ENCODE peak calls at places on chromosomes 3 and 15, in four cellular contexts. I is fibroblast of lung, M is vagina, O is Panc1. V is an unnamed sample.

GRCh38 chr3:133697960-133698359 is 36.2 kb upstream of the TOPBP1 start:
- DNase-seq in O (no peak), I (no peak), M (no peak), V (no peak)

GRCh38 chr3:7573330-7573729 is 712.4 kb downstream of the GRM7 start:
- DNase-seq in M (no peak), O (no peak), I (peak; percentile 50), V (no peak)

GRCh38 chr3:16498130-16498890 is 15.2 kb downstream of the RFTN1 start:
- DNase-seq in I (no peak), M (no peak), O (no peak), V (no peak)

GRCh38 chr15:96818861-96819260 is 488.4 kb downstream of the NR2F2 start:
- DNase-seq in I (no peak), O (no peak), M (no peak), V (no peak)

GRCh38 chr15:38690737-38691332 is 126.2 kb upstream of the RASGRP1 start:
- DNase-seq in I (peak; percentile 51), M (no peak), O (no peak), V (peak; percentile 69)

GRCh38 chr3:187767266-187768032 is 22.2 kb upstream of the BCL6 start:
- DNase-seq in O (no peak), I (peak; percentile 94), M (no peak), V (peak; percentile 47)

GRCh38 chr3:132543016-132543739 is 53.9 kb upstream of the ACKR4 start:
- DNase-seq in M (no peak), I (peak; percentile 98), O (peak; percentile 59), V (peak; percentile 68)

GRCh38 chr3:67863869-67864268 is 209.5 kb upstream of the SUCLG2 start:
- DNase-seq in M (no peak), O (no peak), I (no peak), V (peak; percentile 4)

GRCh38 chr15:29278436-29279099 is 8.9 kb upstream of the NSMCE3 start:
- DNase-seq in I (peak; percentile 95), O (no peak), M (no peak), V (peak; percentile 74)

GRCh38 chr3:156388469-156389150 is 166.3 kb downstream of the SSR3 start:
- DNase-seq in M (no peak), O (no peak), I (peak; percentile 99), V (peak; percentile 55)

GRCh38 chr3:39315420-39315819 is 14.1 kb upstream of the CCR8 start:
- DNase-seq in I (no peak), O (no peak), M (no peak), V (no peak)

GRCh38 chr3:96814581-96815567 is at the start of gene EPHA6:
- DNase-seq in I (peak; percentile 3), M (peak; percentile 83), O (no peak), V (no peak)

GRCh38 chr3:9778102-9778501 is 8.4 kb upstream of the CAMK1 start:
- DNase-seq in I (peak; percentile 76), M (no peak), O (no peak), V (peak; percentile 43)

GRCh38 chr3:1262246-1262645 is 169.4 kb downstream of the CNTN6 start:
- DNase-seq in O (no peak), M (no peak), I (no peak), V (no peak)

GRCh38 chr3:114789803-114790202 is 357.3 kb downstream of the ZBTB20 start:
- DNase-seq in O (no peak), M (no peak), I (no peak), V (no peak)

GRCh38 chr3:69339766-69340165 is 46.1 kb downstream of the FRMD4B start:
- DNase-seq in M (peak; percentile 74), O (no peak), I (no peak), V (no peak)

GRCh38 chr15:64813075-64813474 is 12.4 kb downstream of the PIF1 start:
- DNase-seq in O (no peak), I (peak; percentile 29), M (no peak), V (peak; percentile 3)

GRCh38 chr3:1275495-1275894 is 182.7 kb downstream of the CNTN6 start:
- DNase-seq in I (no peak), O (no peak), M (no peak), V (peak; percentile 18)

GRCh38 chr15:39230205-39230916 is 350.5 kb upstream of the THBS1 start:
- DNase-seq in I (no peak), O (no peak), M (no peak), V (peak; percentile 40)

GRCh38 chr3:151156618-151157216 is 46.3 kb downstream of the GPR171 start:
- DNase-seq in M (no peak), I (peak; percentile 61), O (peak; percentile 36), V (peak; percentile 43)
- TF ChIP-seq CTCF in M (no peak), I (peak; percentile 65), O (peak; percentile 84), V (peak; percentile 64)

GRCh38 chr15:52292780-52293392 is 2.7 kb downstream of the MYO5C start:
- DNase-seq in O (no peak), M (no peak), I (no peak), V (no peak)

GRCh38 chr15:52290800-52291199 is 4.8 kb downstream of the MYO5C start:
- DNase-seq in M (no peak), I (no peak), O (no peak), V (no peak)

GRCh38 chr15:52295421-52295991 is at the start of gene MYO5C:
- DNase-seq in O (no peak), I (peak; percentile 43), M (no peak), V (no peak)

GRCh38 chr15:52291204-52291603 is 4.4 kb downstream of the MYO5C start:
- DNase-seq in M (peak; percentile 52), I (no peak), O (no peak), V (no peak)

GRCh38 chr15:52294881-52295420 is 653 bp downstream of the MYO5C start:
- DNase-seq in I (no peak), O (no peak), M (no peak), V (no peak)
- H3K27ac ChIP-seq in I (no peak overlapping the region), O (peak overlapping the region; percentile 74), M (peak overlapping the region; percentile 80), V (no peak overlapping the region)

DNA sequence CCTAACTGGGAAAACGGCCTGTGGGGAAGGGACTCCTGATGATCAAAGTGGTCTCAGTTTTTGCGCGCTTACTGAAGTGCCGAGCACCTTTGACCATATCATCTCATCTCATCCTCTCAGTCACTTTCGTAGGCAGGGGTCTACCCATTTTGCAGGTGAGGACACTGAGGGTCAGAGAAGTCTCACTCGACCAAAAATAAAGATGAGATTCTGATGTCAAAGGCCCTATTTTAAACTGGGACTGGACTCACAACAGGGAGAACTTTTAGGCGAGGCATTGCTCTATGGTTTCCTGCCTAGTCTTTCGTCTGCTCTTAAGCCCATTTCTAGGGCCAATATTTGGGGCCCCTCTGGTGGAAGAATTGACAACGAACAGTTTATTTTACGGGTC is 830 bp downstream of the SLC6A11 start:
- DNase-seq in I (no peak), O (no peak), M (no peak), V (no peak)
- H3K4me3 ChIP-seq in I (no peak overlapping the region), O (no peak overlapping the region), M (no peak overlapping the region), V (no peak overlapping the region)

GRCh38 chr3:108459225-108459624 is 51.2 kb downstream of the MYH15 start:
- DNase-seq in O (no peak), I (no peak), M (no peak), V (no peak)

GRCh38 chr3:108468577-108468976 is 41.8 kb downstream of the MYH15 start:
- DNase-seq in I (no peak), M (no peak), O (no peak), V (no peak)

GRCh38 chr3:108461641-108462040 is 48.8 kb downstream of the MYH15 start:
- DNase-seq in M (no peak), I (no peak), O (no peak), V (no peak)

DNA sequence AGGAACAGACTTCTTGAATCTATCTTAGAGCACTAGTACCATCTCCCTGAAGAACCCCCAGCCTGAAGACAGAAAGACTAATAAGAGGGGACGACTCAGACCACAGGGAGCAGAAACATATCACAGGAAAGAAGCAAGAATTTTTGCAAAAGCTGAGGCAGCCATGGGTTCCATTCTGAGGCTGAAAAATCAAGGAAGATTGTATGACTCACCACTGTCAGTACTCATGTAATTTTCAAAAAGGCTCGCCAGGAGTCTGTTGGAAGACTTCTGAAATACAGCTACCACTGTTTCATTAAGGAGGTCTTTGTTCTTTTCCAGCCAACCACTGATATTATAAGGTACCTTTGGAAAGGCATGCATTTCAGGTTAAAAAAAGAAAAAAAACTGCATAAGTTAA is 47.5 kb downstream of the MYH15 start:
- DNase-seq in M (no peak), I (peak; percentile 60), O (no peak), V (peak; percentile 31)
- TF ChIP-seq CTCF in M (no peak), I (no peak), O (no peak), V (peak; percentile 4)

DNA sequence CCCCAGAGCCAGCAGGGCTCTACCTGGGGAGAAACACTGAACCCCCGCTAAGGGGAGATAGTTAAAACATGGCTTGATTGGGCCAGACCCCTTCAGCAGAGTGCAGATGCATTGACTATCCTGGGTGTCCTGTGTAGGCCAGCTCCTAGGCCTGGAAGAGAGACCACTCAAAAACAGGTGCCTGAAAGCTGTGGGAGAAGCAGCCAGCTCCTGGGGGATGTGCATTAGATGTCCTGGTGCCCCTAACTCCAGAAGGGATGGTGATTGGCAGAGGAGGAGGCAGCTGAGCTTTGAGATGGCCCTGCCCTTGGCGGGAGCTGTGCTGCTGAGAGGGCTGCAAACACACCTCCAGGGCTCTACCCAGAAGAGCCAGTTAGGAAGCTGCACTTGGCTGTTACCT is 89.3 kb upstream of the PLXNA1 start:
- DNase-seq in M (no peak), O (no peak), I (no peak), V (no peak)
- H3K27ac ChIP-seq in M (no peak overlapping the region), O (no peak overlapping the region), I (no peak overlapping the region), V (no peak overlapping the region)